ENCODE peak calls at places on chromosomes 3 and 15, in eight cellular contexts. One of them, this sample, is unnamed.

GRCh38 chr3:51974963-51975856 is at the start of gene ABHD14A:
- DNase-seq in amygdala: peak; percentile 71
- DNase-seq in skeletal muscle cell: no peak
- DNase-seq in mammary epithelial cell: peak; percentile 67
- DNase-seq in cardiac fibroblast: peak; percentile 74
- DNase-seq in dorsolateral prefrontal cortex: peak; percentile 75
- DNase-seq in activated T-helper 1 cell treated with Interleukin-2 at 50 U/mL for 16 hours: peak; percentile 69
- DNase-seq in GM12865: peak; percentile 84
- DNase-seq in this sample: peak; percentile 70

GRCh38 chr15:63469984-63470383 is 34.4 kb upstream of the USP3 start:
- DNase-seq in amygdala: no peak
- DNase-seq in skeletal muscle cell: no peak
- DNase-seq in mammary epithelial cell: no peak
- DNase-seq in cardiac fibroblast: no peak
- DNase-seq in dorsolateral prefrontal cortex: no peak
- DNase-seq in activated T-helper 1 cell treated with Interleukin-2 at 50 U/mL for 16 hours: no peak
- DNase-seq in GM12865: no peak
- DNase-seq in this sample: no peak

GRCh38 chr3:186683996-186684395 is 18.2 kb downstream of the HRG start:
- DNase-seq in amygdala: no peak
- DNase-seq in skeletal muscle cell: no peak
- DNase-seq in mammary epithelial cell: no peak
- DNase-seq in cardiac fibroblast: no peak
- DNase-seq in dorsolateral prefrontal cortex: no peak
- DNase-seq in activated T-helper 1 cell treated with Interleukin-2 at 50 U/mL for 16 hours: no peak
- DNase-seq in GM12865: no peak
- DNase-seq in this sample: no peak

GRCh38 chr3:165852710-165853109 is 15.5 kb upstream of the BCHE start:
- DNase-seq in amygdala: no peak
- DNase-seq in skeletal muscle cell: peak; percentile 4
- DNase-seq in mammary epithelial cell: no peak
- DNase-seq in cardiac fibroblast: peak; percentile 8
- DNase-seq in dorsolateral prefrontal cortex: no peak
- DNase-seq in activated T-helper 1 cell treated with Interleukin-2 at 50 U/mL for 16 hours: no peak
- DNase-seq in GM12865: no peak
- DNase-seq in this sample: no peak

GRCh38 chr3:34683851-34684250 is 885.4 kb downstream of the PDCD6IP start:
- DNase-seq in amygdala: peak; percentile 64
- DNase-seq in skeletal muscle cell: no peak
- DNase-seq in mammary epithelial cell: peak; percentile 34
- DNase-seq in cardiac fibroblast: peak; percentile 56
- DNase-seq in dorsolateral prefrontal cortex: peak; percentile 57
- DNase-seq in activated T-helper 1 cell treated with Interleukin-2 at 50 U/mL for 16 hours: no peak
- DNase-seq in GM12865: peak; percentile 61
- DNase-seq in this sample: peak; percentile 2

GRCh38 chr15:90902656-90902995 is 476 bp upstream of the MAN2A2 start:
- DNase-seq in amygdala: no peak
- DNase-seq in skeletal muscle cell: no peak
- DNase-seq in mammary epithelial cell: no peak
- DNase-seq in cardiac fibroblast: no peak
- DNase-seq in dorsolateral prefrontal cortex: no peak
- DNase-seq in activated T-helper 1 cell treated with Interleukin-2 at 50 U/mL for 16 hours: no peak
- DNase-seq in GM12865: no peak
- DNase-seq in this sample: no peak

GRCh38 chr3:184513276-184514150 is 48.1 kb upstream of the EPHB3 start:
- DNase-seq in amygdala: peak; percentile 89
- DNase-seq in skeletal muscle cell: peak; percentile 21
- DNase-seq in mammary epithelial cell: peak; percentile 63
- DNase-seq in cardiac fibroblast: peak; percentile 83
- DNase-seq in dorsolateral prefrontal cortex: peak; percentile 85
- DNase-seq in activated T-helper 1 cell treated with Interleukin-2 at 50 U/mL for 16 hours: peak; percentile 64
- DNase-seq in GM12865: peak; percentile 77
- DNase-seq in this sample: peak; percentile 80

GRCh38 chr3:81985996-81986723 is 224.7 kb upstream of the GBE1 start:
- DNase-seq in amygdala: no peak
- DNase-seq in skeletal muscle cell: no peak
- DNase-seq in mammary epithelial cell: no peak
- DNase-seq in cardiac fibroblast: no peak
- DNase-seq in dorsolateral prefrontal cortex: no peak
- DNase-seq in activated T-helper 1 cell treated with Interleukin-2 at 50 U/mL for 16 hours: no peak
- DNase-seq in GM12865: no peak
- DNase-seq in this sample: no peak

GRCh38 chr3:17136251-17136721 is 251.5 kb downstream of the PLCL2 start:
- DNase-seq in amygdala: no peak
- DNase-seq in skeletal muscle cell: no peak
- DNase-seq in mammary epithelial cell: no peak
- DNase-seq in cardiac fibroblast: no peak
- DNase-seq in dorsolateral prefrontal cortex: no peak
- DNase-seq in activated T-helper 1 cell treated with Interleukin-2 at 50 U/mL for 16 hours: no peak
- DNase-seq in GM12865: peak; percentile 56
- DNase-seq in this sample: no peak

GRCh38 chr15:38624248-38625214 is 59.9 kb upstream of the RASGRP1 start:
- DNase-seq in amygdala: no peak
- DNase-seq in skeletal muscle cell: no peak
- DNase-seq in mammary epithelial cell: peak; percentile 4
- DNase-seq in cardiac fibroblast: peak; percentile 16
- DNase-seq in dorsolateral prefrontal cortex: no peak
- DNase-seq in activated T-helper 1 cell treated with Interleukin-2 at 50 U/mL for 16 hours: no peak
- DNase-seq in GM12865: no peak
- DNase-seq in this sample: no peak

GRCh38 chr3:52223449-52224408 is 1.7 kb downstream of the TLR9 start:
- DNase-seq in amygdala: no peak
- DNase-seq in skeletal muscle cell: no peak
- DNase-seq in mammary epithelial cell: no peak
- DNase-seq in cardiac fibroblast: no peak
- DNase-seq in dorsolateral prefrontal cortex: no peak
- DNase-seq in activated T-helper 1 cell treated with Interleukin-2 at 50 U/mL for 16 hours: no peak
- DNase-seq in GM12865: no peak
- DNase-seq in this sample: no peak

GRCh38 chr15:99621767-99622166 is 56.0 kb downstream of the MEF2A start:
- DNase-seq in amygdala: no peak
- DNase-seq in skeletal muscle cell: no peak
- DNase-seq in mammary epithelial cell: no peak
- DNase-seq in cardiac fibroblast: no peak
- DNase-seq in dorsolateral prefrontal cortex: no peak
- DNase-seq in activated T-helper 1 cell treated with Interleukin-2 at 50 U/mL for 16 hours: no peak
- DNase-seq in GM12865: no peak
- DNase-seq in this sample: no peak

GRCh38 chr3:123766195-123767019 is 117.7 kb downstream of the MYLK start:
- DNase-seq in amygdala: no peak
- DNase-seq in skeletal muscle cell: no peak
- DNase-seq in mammary epithelial cell: no peak
- DNase-seq in cardiac fibroblast: no peak
- DNase-seq in dorsolateral prefrontal cortex: no peak
- DNase-seq in activated T-helper 1 cell treated with Interleukin-2 at 50 U/mL for 16 hours: no peak
- DNase-seq in GM12865: no peak
- DNase-seq in this sample: no peak

This sample was measured in EL.